ENCODE peak calls at places on chromosome 22, in six cellular contexts. One of them, this sample, is unnamed. For H3K4me1, the result is how much of the 10 kb centered on the place peaks cover.

GRCh38 chr22:38415561-38416321 is 39.3 kb downstream of the KCNJ4 start:
- DNase-seq in lower lobe of right lung: peak
- DNase-seq in HCT116: no peak
- DNase-seq in pancreas: peak
- DNase-seq in heart right ventricle: peak
- DNase-seq in A673: peak
- DNase-seq in this sample: peak

GRCh38 chr22:27564806-27565205 is 236.8 kb downstream of the MN1 start:
- DNase-seq in A673: no peak
- DNase-seq in HCT116: no peak
- DNase-seq in lower lobe of right lung: no peak
- DNase-seq in pancreas: no peak
- DNase-seq in heart right ventricle: no peak
- DNase-seq in this sample: no peak

GRCh38 chr22:38126928-38127668 is 16.6 kb upstream of the BAIAP2L2 start:
- DNase-seq in pancreas: no peak
- DNase-seq in lower lobe of right lung: peak
- DNase-seq in A673: no peak
- DNase-seq in HCT116: no peak
- DNase-seq in heart right ventricle: no peak
- DNase-seq in this sample: no peak

GRCh38 chr22:17412232-17412631 is 43.0 kb downstream of the CECR2 start:
- DNase-seq in lower lobe of right lung: peak
- DNase-seq in heart right ventricle: no peak
- DNase-seq in HCT116: no peak
- DNase-seq in A673: no peak
- DNase-seq in pancreas: no peak
- DNase-seq in this sample: no peak

GRCh38 chr22:46050916-46051614 is 74.1 kb upstream of the WNT7B start:
- DNase-seq in pancreas: peak
- DNase-seq in HCT116: no peak
- DNase-seq in A673: no peak
- DNase-seq in lower lobe of right lung: peak
- DNase-seq in heart right ventricle: no peak
- DNase-seq in this sample: peak

GRCh38 chr22:30506507-30506968 is 1.0 kb upstream of the SEC14L4 start:
- DNase-seq in heart right ventricle: no peak
- DNase-seq in lower lobe of right lung: peak
- DNase-seq in HCT116: no peak
- DNase-seq in A673: no peak
- DNase-seq in pancreas: no peak
- DNase-seq in this sample: peak

GRCh38 chr22:31210830-31211503 is 1.1 kb upstream of the LIMK2 start:
- DNase-seq in HCT116: no peak
- DNase-seq in A673: peak
- DNase-seq in pancreas: no peak
- DNase-seq in heart right ventricle: no peak
- DNase-seq in lower lobe of right lung: no peak
- DNase-seq in this sample: no peak

GRCh38 chr22:20996598-20997535 is 5.1 kb downstream of the THAP7 start:
- DNase-seq in HCT116: no peak
- DNase-seq in heart right ventricle: no peak
- DNase-seq in A673: no peak
- DNase-seq in lower lobe of right lung: no peak
- DNase-seq in pancreas: peak
- DNase-seq in this sample: no peak

GRCh38 chr22:20302438-20303228 is 17.2 kb downstream of the DGCR6L start:
- DNase-seq in A673: no peak
- DNase-seq in HCT116: no peak
- DNase-seq in heart right ventricle: peak
- DNase-seq in lower lobe of right lung: no peak
- DNase-seq in pancreas: peak
- DNase-seq in this sample: peak

GRCh38 chr22:19639610-19640135 is 74.6 kb upstream of the SEPTIN5 start:
- DNase-seq in lower lobe of right lung: no peak
- DNase-seq in pancreas: no peak
- DNase-seq in A673: no peak
- DNase-seq in heart right ventricle: no peak
- DNase-seq in HCT116: no peak
- DNase-seq in this sample: no peak

DNA sequence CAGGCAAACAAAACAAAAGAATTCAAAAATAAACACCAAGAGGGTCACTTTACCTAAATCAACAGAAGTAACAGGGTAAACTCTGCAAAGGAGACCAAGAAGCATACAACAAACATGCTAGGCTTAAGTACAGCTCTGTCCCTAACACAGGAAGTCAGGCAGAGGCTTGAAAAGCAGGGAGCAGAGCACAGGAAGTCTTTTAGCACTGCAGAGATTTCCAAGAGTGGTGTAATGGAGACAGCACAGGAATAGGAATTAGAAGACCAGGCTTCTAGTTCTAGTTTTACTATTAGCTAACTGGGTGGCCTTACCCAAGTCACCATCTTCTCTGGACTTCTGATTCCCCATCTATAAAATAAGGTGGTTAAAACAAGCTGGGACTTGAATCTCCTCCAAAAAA is 1.9 kb downstream of the RBFOX2 start:
- DNase-seq in heart right ventricle: no peak
- DNase-seq in lower lobe of right lung: no peak
- DNase-seq in HCT116: no peak
- DNase-seq in A673: peak
- DNase-seq in pancreas: no peak
- DNase-seq in this sample: no peak
- H3K4me3 ChIP-seq in heart right ventricle: peak
- H3K4me3 ChIP-seq in lower lobe of right lung: peak
- H3K4me3 ChIP-seq in HCT116: no peak
- H3K4me3 ChIP-seq in A673: peak
- H3K4me3 ChIP-seq in pancreas: peak
- H3K4me3 ChIP-seq in this sample: peak

GRCh38 chr22:50191041-50191740 is 5.5 kb downstream of the TRABD start:
- DNase-seq in lower lobe of right lung: peak
- DNase-seq in pancreas: peak
- DNase-seq in HCT116: no peak
- DNase-seq in heart right ventricle: peak
- DNase-seq in A673: no peak
- DNase-seq in this sample: peak

GRCh38 chr22:50190182-50190951 is 4.7 kb downstream of the TRABD start:
- DNase-seq in lower lobe of right lung: peak
- DNase-seq in pancreas: peak
- DNase-seq in heart right ventricle: peak
- DNase-seq in A673: peak
- DNase-seq in HCT116: peak
- DNase-seq in this sample: peak

GRCh38 chr22:50189184-50189848 is 3.6 kb downstream of the TRABD start:
- DNase-seq in heart right ventricle: peak
- DNase-seq in pancreas: peak
- DNase-seq in HCT116: no peak
- DNase-seq in lower lobe of right lung: no peak
- DNase-seq in A673: no peak
- DNase-seq in this sample: peak

GRCh38 chr22:50188356-50188755 is 2.6 kb downstream of the TRABD start:
- DNase-seq in A673: no peak
- DNase-seq in HCT116: no peak
- DNase-seq in pancreas: peak
- DNase-seq in heart right ventricle: no peak
- DNase-seq in lower lobe of right lung: peak
- DNase-seq in this sample: no peak

DNA sequence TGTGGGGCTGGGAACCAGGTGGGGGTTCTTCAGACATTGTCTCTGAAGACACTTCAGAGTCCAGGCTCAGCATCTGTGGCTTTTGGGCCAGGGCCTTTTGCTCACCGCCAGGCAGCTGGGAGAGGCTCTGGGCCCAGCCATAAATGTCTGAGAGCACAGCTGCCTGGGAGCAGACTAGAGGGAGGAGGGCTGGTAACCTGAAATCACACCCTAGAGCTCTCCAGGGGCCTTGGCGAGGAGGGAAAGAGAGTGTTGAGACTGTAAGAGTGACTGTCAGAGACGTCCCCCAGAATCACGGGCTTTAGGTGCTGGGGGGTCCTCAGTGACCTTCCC is 4.1 kb downstream of the TRABD start:
- DNase-seq in lower lobe of right lung: no peak
- DNase-seq in HCT116: no peak
- DNase-seq in heart right ventricle: peak
- DNase-seq in pancreas: peak
- DNase-seq in A673: no peak
- DNase-seq in this sample: no peak
- H3K4me1 ChIP-seq in lower lobe of right lung: half or more
- H3K4me1 ChIP-seq in HCT116: under half
- H3K4me1 ChIP-seq in heart right ventricle: half or more
- H3K4me1 ChIP-seq in pancreas: under half
- H3K4me1 ChIP-seq in A673: under half
- H3K4me1 ChIP-seq in this sample: half or more

GRCh38 chr22:25182131-25183110 is 17.2 kb upstream of the CRYBB3 start:
- DNase-seq in lower lobe of right lung: no peak
- DNase-seq in HCT116: no peak
- DNase-seq in A673: no peak
- DNase-seq in pancreas: no peak
- DNase-seq in heart right ventricle: no peak
- DNase-seq in this sample: no peak
- H3K27ac ChIP-seq in lower lobe of right lung: no peak
- H3K27ac ChIP-seq in HCT116: no peak
- H3K27ac ChIP-seq in A673: no peak
- H3K27ac ChIP-seq in pancreas: no peak
- H3K27ac ChIP-seq in heart right ventricle: no peak
- H3K27ac ChIP-seq in this sample: no peak

DNA sequence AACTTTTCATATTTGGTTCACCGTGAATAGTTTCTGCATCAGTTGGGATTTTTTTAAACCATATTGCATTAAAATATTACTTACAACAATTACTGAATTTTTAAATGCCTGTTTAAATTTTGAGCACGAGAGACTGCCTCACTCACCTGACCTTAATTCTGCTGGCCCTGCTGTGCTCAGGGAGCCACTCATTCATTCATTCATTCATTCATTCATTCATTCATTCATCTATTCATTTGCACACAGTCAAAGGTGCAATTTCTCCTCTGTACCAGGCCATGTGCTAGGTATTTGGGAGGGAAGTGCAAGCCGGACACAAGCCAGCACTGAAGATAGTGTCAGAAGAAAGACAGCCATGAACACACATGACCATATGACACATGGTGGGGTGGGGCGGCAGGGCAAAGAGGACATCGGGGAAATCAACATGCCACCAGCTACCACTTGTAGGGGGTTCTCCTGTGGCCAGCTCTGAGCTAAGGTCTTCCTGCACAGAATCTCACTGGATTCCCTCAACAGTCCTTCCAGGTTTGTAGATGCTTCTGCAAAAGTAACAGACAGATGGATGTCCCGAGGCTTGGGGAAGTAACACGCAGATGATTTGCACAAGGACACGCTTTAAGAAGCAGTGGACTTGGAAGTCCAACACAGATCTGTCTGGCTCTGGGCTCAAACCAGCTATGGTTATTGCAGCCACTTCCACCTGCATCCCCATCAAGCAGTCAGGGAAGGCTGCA is 566 bp upstream of the CSF2RB start:
- DNase-seq in pancreas: no peak
- DNase-seq in HCT116: no peak
- DNase-seq in heart right ventricle: no peak
- DNase-seq in A673: no peak
- DNase-seq in lower lobe of right lung: no peak
- DNase-seq in this sample: no peak
- H3K4me3 ChIP-seq in pancreas: no peak
- H3K4me3 ChIP-seq in HCT116: no peak
- H3K4me3 ChIP-seq in heart right ventricle: no peak
- H3K4me3 ChIP-seq in A673: no peak
- H3K4me3 ChIP-seq in lower lobe of right lung: peak
- H3K4me3 ChIP-seq in this sample: no peak

This sample was measured in left lung.